ENCODE peak calls at places on chromosomes 16 and 17, in nine cellular contexts. L is HCT116, T is IMR-90, G is lower leg skin, S is breast epithelium, U is upper lobe of left lung, M is body of pancreas, Q is esophagus squamous epithelium, H is A549. J is an unnamed sample.

GRCh38 chr17:65917560-65917959 is 274.4 kb downstream of the CEP112 start:
- DNase-seq in L (no peak), T (no peak), G (no peak), S (no peak), U (no peak), M (peak), Q (no peak), H (no peak), J (no peak)

GRCh38 chr16:22008215-22009142 is 568 bp downstream of the MOSMO start:
- DNase-seq in L (no peak), T (no peak), G (peak), S (no peak), U (peak), M (peak), Q (no peak), H (peak), J (peak)

GRCh38 chr17:28020515-28020914 is 22.0 kb upstream of the NLK start:
- DNase-seq in L (no peak), T (no peak), G (no peak), S (no peak), U (no peak), M (no peak), Q (no peak), H (no peak), J (no peak)

GRCh38 chr17:21089145-21089544 is 37.6 kb upstream of the DHRS7B start:
- DNase-seq in L (no peak), T (no peak), G (no peak), S (no peak), U (no peak), M (no peak), Q (no peak), H (no peak), J (peak)

GRCh38 chr16:4306439-4307214 is 9.2 kb upstream of the GLIS2 start:
- DNase-seq in L (no peak), T (no peak), G (no peak), S (no peak), U (no peak), M (no peak), Q (no peak), H (no peak), J (no peak)

GRCh38 chr16:47477680-47478079 is 16.5 kb downstream of the PHKB start:
- DNase-seq in L (no peak), T (peak), G (no peak), S (no peak), U (no peak), M (no peak), Q (no peak), H (no peak), J (no peak)

GRCh38 chr17:979539-980405 is at the start of gene NXN:
- DNase-seq in L (no peak), T (peak), G (peak), S (peak), U (peak), M (peak), Q (peak), H (peak), J (peak)

GRCh38 chr17:44081681-44082080 is 11.1 kb downstream of the G6PC3 start:
- DNase-seq in L (no peak), T (no peak), G (no peak), S (no peak), U (no peak), M (no peak), Q (no peak), H (no peak), J (no peak)

GRCh38 chr16:30997887-30998711 is 12.3 kb downstream of the STX1B start:
- DNase-seq in L (peak), T (peak), G (no peak), S (no peak), U (no peak), M (no peak), Q (no peak), H (peak), J (peak)

GRCh38 chr17:29154516-29155234 is 25.5 kb downstream of the MYO18A start:
- DNase-seq in L (no peak), T (no peak), G (no peak), S (peak), U (no peak), M (no peak), Q (no peak), H (no peak), J (no peak)

GRCh38 chr16:28964527-28964926 is 10.1 kb upstream of the SPNS1 start:
- DNase-seq in L (no peak), T (no peak), G (no peak), S (no peak), U (no peak), M (no peak), Q (no peak), H (no peak), J (no peak)

GRCh38 chr17:64572682-64573154 is 65.9 kb downstream of the CEP95 start:
- DNase-seq in L (no peak), T (peak), G (no peak), S (no peak), U (no peak), M (no peak), Q (no peak), H (peak), J (no peak)

GRCh38 chr16:27107185-27107592 is 40.5 kb downstream of the C16orf82 start:
- DNase-seq in L (no peak), T (no peak), G (peak), S (no peak), U (no peak), M (no peak), Q (no peak), H (no peak), J (no peak)

GRCh38 chr17:41498276-41498675 is 7.1 kb downstream of the KRT13 start:
- DNase-seq in L (no peak), T (no peak), G (no peak), S (no peak), U (no peak), M (no peak), Q (no peak), H (no peak), J (no peak)

GRCh38 chr16:88017551-88018101 is 66.4 kb downstream of the BANP start:
- DNase-seq in L (no peak), T (no peak), G (peak), S (no peak), U (peak), M (no peak), Q (no peak), H (no peak), J (no peak)

GRCh38 chr16:67923414-67924127 is 8.1 kb downstream of the CTRL start:
- DNase-seq in L (no peak), T (no peak), G (no peak), S (peak), U (no peak), M (peak), Q (no peak), H (no peak), J (no peak)

GRCh38 chr16:4733211-4733742 is 794 bp downstream of the ANKS3 start:
- DNase-seq in L (no peak), T (no peak), G (no peak), S (no peak), U (no peak), M (no peak), Q (no peak), H (no peak), J (no peak)

GRCh38 chr17:17170346-17170976 is 35.7 kb downstream of the PLD6 start:
- DNase-seq in L (no peak), T (peak), G (no peak), S (peak), U (no peak), M (no peak), Q (no peak), H (no peak), J (no peak)

GRCh38 chr16:88359008-88359407 is 23.8 kb upstream of the ZNF469 start:
- DNase-seq in L (no peak), T (no peak), G (no peak), S (no peak), U (peak), M (no peak), Q (no peak), H (no peak), J (no peak)

GRCh38 chr16:4865231-4865860 is 18.1 kb downstream of the UBN1 start:
- DNase-seq in L (no peak), T (no peak), G (peak), S (no peak), U (no peak), M (no peak), Q (no peak), H (no peak), J (no peak)

GRCh38 chr16:88938933-88939813 is 37.8 kb downstream of the CBFA2T3 start:
- DNase-seq in L (no peak), T (no peak), G (no peak), S (no peak), U (peak), M (no peak), Q (no peak), H (no peak), J (no peak)

GRCh38 chr17:21129023-21129681 is 2.4 kb downstream of the DHRS7B start:
- DNase-seq in L (no peak), T (peak), G (no peak), S (no peak), U (no peak), M (peak), Q (no peak), H (peak), J (no peak)

GRCh38 chr16:13733561-13733960 is 186.4 kb upstream of the ERCC4 start:
- DNase-seq in L (no peak), T (no peak), G (no peak), S (no peak), U (no peak), M (no peak), Q (no peak), H (no peak), J (no peak)

GRCh38 chr17:15023589-15023988 is 241.5 kb downstream of the PMP22 start:
- DNase-seq in L (no peak), T (no peak), G (no peak), S (no peak), U (no peak), M (no peak), Q (no peak), H (no peak), J (no peak)

GRCh38 chr17:66636111-66636510 is 198.8 kb upstream of the CACNG5 start:
- DNase-seq in L (no peak), T (peak), G (peak), S (no peak), U (no peak), M (no peak), Q (no peak), H (no peak), J (peak)

GRCh38 chr17:38742431-38743308 is 5.5 kb downstream of the PCGF2 start:
- DNase-seq in L (no peak), T (peak), G (no peak), S (no peak), U (peak), M (peak), Q (no peak), H (peak), J (no peak)

GRCh38 chr17:61806081-61806828 is 57.1 kb downstream of the BRIP1 start:
- DNase-seq in L (no peak), T (no peak), G (no peak), S (no peak), U (no peak), M (no peak), Q (no peak), H (no peak), J (no peak)

GRCh38 chr16:82506734-82507133 is 120.0 kb upstream of the CDH13 start:
- DNase-seq in L (no peak), T (peak), G (no peak), S (no peak), U (no peak), M (no peak), Q (no peak), H (no peak), J (no peak)

GRCh38 chr17:48001187-48001586 is 30.3 kb downstream of the CDK5RAP3 start:
- DNase-seq in L (no peak), T (peak), G (no peak), S (no peak), U (no peak), M (no peak), Q (no peak), H (no peak), J (no peak)

GRCh38 chr17:59026176-59026939 is 80.3 kb downstream of the TRIM37 start:
- DNase-seq in L (no peak), T (no peak), G (no peak), S (no peak), U (no peak), M (no peak), Q (no peak), H (no peak), J (no peak)

GRCh38 chr17:39486242-39486641 is 25.0 kb downstream of the CDK12 start:
- DNase-seq in L (no peak), T (peak), G (peak), S (no peak), U (no peak), M (no peak), Q (no peak), H (peak), J (no peak)

GRCh38 chr17:19453296-19453695 is 42.3 kb downstream of the RNF112 start:
- DNase-seq in L (no peak), T (no peak), G (no peak), S (no peak), U (no peak), M (no peak), Q (no peak), H (no peak), J (no peak)

GRCh38 chr17:44552361-44552760 is 4.9 kb upstream of the FZD2 start:
- DNase-seq in L (no peak), T (no peak), G (no peak), S (no peak), U (no peak), M (no peak), Q (no peak), H (peak), J (no peak)

GRCh38 chr17:55430531-55431228 is 9.0 kb upstream of the MMD start:
- DNase-seq in L (no peak), T (no peak), G (no peak), S (no peak), U (no peak), M (no peak), Q (no peak), H (peak), J (no peak)

GRCh38 chr17:2122641-2123302 is 67.9 kb downstream of the HIC1 start:
- DNase-seq in L (no peak), T (peak), G (peak), S (peak), U (peak), M (peak), Q (no peak), H (no peak), J (no peak)

GRCh38 chr17:82636626-82637598 is 11.3 kb downstream of the WDR45B start:
- DNase-seq in L (no peak), T (no peak), G (no peak), S (peak), U (no peak), M (peak), Q (no peak), H (no peak), J (no peak)
- TF ChIP-seq POLR2A in L (no peak), T (no peak), G (no peak), S (no peak), U (no peak), M (no peak), Q (no peak), H (no peak), J (no peak)

GRCh38 chr17:75487351-75488070 is 27.8 kb downstream of the CASKIN2 start:
- DNase-seq in L (no peak), T (no peak), G (no peak), S (no peak), U (no peak), M (peak), Q (no peak), H (no peak), J (no peak)
- TF ChIP-seq POLR2A in L (no peak), T (no peak), G (no peak), S (no peak), U (no peak), M (no peak), Q (no peak), H (no peak), J (no peak)

DNA sequence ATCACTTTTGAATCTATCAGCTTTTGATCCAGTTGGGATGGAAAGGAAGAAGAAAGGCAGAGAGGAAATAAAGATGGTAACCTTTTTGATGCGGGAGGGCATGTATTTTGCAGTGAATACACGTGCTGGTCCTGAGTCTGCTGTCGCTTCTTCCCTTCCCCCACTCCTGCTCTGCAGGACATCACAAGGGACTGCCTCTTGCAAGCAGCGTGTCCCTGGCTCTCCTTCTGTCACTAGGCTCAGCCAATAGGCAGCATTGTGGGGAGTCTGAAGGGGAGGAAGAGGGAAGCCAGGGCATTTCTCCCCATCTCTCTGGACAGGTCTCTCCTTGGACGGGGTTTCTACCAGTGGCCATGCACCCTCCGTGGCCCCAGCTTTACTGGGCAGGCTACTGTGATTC is 15.7 kb upstream of the WFDC1 start:
- DNase-seq in L (no peak), T (no peak), G (no peak), S (no peak), U (no peak), M (no peak), Q (no peak), H (no peak), J (no peak)
- TF ChIP-seq POLR2A in L (no peak), T (no peak), G (no peak), S (no peak), U (no peak), M (no peak), Q (no peak), H (no peak), J (no peak)

DNA sequence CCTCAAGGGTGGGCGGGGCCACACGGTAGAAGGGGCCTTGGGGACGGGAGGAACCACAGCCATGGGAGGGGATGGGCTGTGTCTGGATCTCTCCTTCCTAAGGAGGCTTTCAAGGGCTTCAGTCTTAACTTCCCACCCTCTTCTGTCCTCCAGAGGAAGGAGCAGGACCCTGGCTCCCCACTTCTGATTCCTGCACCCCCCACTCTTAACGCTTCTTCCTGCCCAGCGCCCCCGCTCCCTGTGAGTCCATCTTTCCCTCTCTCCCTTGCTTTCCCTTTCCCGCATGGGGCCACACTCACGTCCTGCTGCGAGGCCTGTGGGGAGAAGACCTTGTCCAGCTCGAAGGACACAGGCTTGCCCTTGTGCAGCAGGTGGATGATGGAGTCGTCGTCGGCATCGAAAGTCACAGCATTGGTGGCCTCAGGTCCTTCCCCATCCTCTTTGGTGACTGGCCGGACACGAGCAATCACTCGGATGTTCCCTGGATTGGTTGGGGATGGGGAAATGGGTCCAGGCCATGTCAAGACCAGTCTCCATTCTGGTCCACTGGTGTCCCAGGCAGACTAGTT is 29.7 kb downstream of the KATNB1 start:
- DNase-seq in L (no peak), T (no peak), G (no peak), S (no peak), U (no peak), M (no peak), Q (no peak), H (no peak), J (no peak)
- TF ChIP-seq POLR2A in L (no peak), T (no peak), G (no peak), S (no peak), U (no peak), M (no peak), Q (no peak), H (no peak), J (no peak)

GRCh38 chr17:79054200-79054599 is 20.4 kb upstream of the ENGASE start:
- DNase-seq in L (peak), T (no peak), G (no peak), S (no peak), U (no peak), M (no peak), Q (no peak), H (peak), J (no peak)
- TF ChIP-seq POLR2A in L (no peak), T (no peak), G (no peak), S (no peak), U (no peak), M (no peak), Q (no peak), H (no peak), J (no peak)

DNA sequence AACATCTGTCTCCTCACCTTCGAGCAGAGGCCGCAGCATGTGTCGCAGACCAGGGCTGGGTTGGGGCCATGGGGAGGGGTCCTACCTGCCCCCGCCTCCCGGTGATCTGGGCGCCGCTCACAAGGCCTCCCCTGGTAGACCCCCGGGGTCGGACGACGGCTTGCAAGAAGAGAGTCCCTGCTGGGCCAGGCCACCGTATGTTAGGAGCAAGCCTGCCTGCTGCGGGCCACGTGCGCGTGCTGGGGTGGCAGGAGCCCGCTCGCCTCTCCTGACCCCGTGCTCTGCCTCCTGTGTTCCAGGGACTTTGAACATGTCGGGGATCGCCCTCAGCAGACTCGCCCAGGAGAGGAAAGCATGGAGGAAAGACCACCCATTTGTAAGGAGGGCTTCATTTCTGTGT is 4.3 kb downstream of the UBE2I start:
- DNase-seq in L (no peak), T (no peak), G (no peak), S (no peak), U (no peak), M (no peak), Q (no peak), H (no peak), J (no peak)
- TF ChIP-seq POLR2A in L (no peak), T (no peak), G (no peak), S (no peak), U (no peak), M (no peak), Q (no peak), H (no peak), J (no peak)